ENCODE peak calls at places on chromosome 11, in five cellular contexts. B is Peyer's patch, K is left ventricle myocardium inferior, E is body of pancreas, V is fibroblast of lung. W is an unnamed sample.

GRCh38 chr11:133894956-133895549 is 49.7 kb upstream of the SPATA19 start:
- DNase-seq in B (no peak), K (no peak), E (no peak), V (peak; percentile 29), W (no peak)

GRCh38 chr11:34238533-34238932 is 119.3 kb downstream of the ABTB2 start:
- DNase-seq in B (no peak), K (no peak), E (no peak), V (peak; percentile 36), W (no peak)

GRCh38 chr11:68843703-68844312 is 2.1 kb upstream of the CPT1A start:
- DNase-seq in B (peak; percentile 95), K (peak; percentile 87), E (peak; percentile 95), V (peak; percentile 48), W (no peak)

GRCh38 chr11:105244157-105244820 is 104.7 kb upstream of the CARD18 start:
- DNase-seq in B (no peak), K (no peak), E (peak; percentile 7), V (peak; percentile 96), W (peak; percentile 87)

GRCh38 chr11:130451261-130452019 is 3.0 kb downstream of the ADAMTS15 start:
- DNase-seq in B (no peak), K (peak; percentile 57), E (no peak), V (peak; percentile 73), W (no peak)

GRCh38 chr11:33211588-33211987 is 45.6 kb upstream of the HIPK3 start:
- DNase-seq in B (no peak), K (no peak), E (no peak), V (no peak), W (no peak)

GRCh38 chr11:113372317-113372716 is 15.3 kb upstream of the ANKK1 start:
- DNase-seq in B (no peak), K (no peak), E (no peak), V (no peak), W (no peak)

GRCh38 chr11:74953448-74953847 is 4.4 kb downstream of the SPCS2 start:
- DNase-seq in B (no peak), K (no peak), E (no peak), V (no peak), W (no peak)

GRCh38 chr11:71139516-71140205 is 112.7 kb downstream of the SHANK2 start:
- DNase-seq in B (no peak), K (peak; percentile 63), E (peak; percentile 93), V (peak; percentile 5), W (no peak)

GRCh38 chr11:60288531-60288930 is 8.1 kb downstream of the MS4A4A start:
- DNase-seq in B (no peak), K (no peak), E (no peak), V (no peak), W (no peak)

GRCh38 chr11:88553204-88553603 is 215.7 kb upstream of the CTSC start:
- DNase-seq in B (no peak), K (no peak), E (no peak), V (peak; percentile 42), W (no peak)

GRCh38 chr11:94754819-94755218 is 13.3 kb upstream of the AMOTL1 start:
- DNase-seq in B (no peak), K (no peak), E (no peak), V (no peak), W (no peak)

GRCh38 chr11:9701799-9702198 is 37.9 kb downstream of the SWAP70 start:
- DNase-seq in B (no peak), K (no peak), E (no peak), V (no peak), W (no peak)

GRCh38 chr11:104333977-104334376 is 170.0 kb upstream of the PDGFD start:
- DNase-seq in B (no peak), K (no peak), E (no peak), V (no peak), W (no peak)

GRCh38 chr11:12461516-12461915 is 84.1 kb downstream of the PARVA start:
- DNase-seq in B (no peak), K (no peak), E (no peak), V (no peak), W (no peak)

GRCh38 chr11:46890665-46891064 is 27.7 kb downstream of the LRP4 start:
- DNase-seq in B (no peak), K (no peak), E (no peak), V (peak; percentile 16), W (no peak)

GRCh38 chr11:69460540-69461257 is 20.8 kb upstream of the LINC01488 start:
- DNase-seq in B (no peak), K (no peak), E (no peak), V (peak; percentile 96), W (no peak)

GRCh38 chr11:133619973-133620372 is 87.7 kb upstream of the OPCML start:
- DNase-seq in B (no peak), K (no peak), E (no peak), V (no peak), W (no peak)

GRCh38 chr11:701741-702513 is 4.1 kb upstream of the EPS8L2 start:
- DNase-seq in B (no peak), K (no peak), E (no peak), V (no peak), W (no peak)

GRCh38 chr11:40280161-40281054 is 1179.0 kb downstream of the LRRC4C start:
- DNase-seq in B (no peak), K (peak; percentile 18), E (peak; percentile 7), V (no peak), W (no peak)

GRCh38 chr11:41382927-41383326 is 76.5 kb downstream of the LRRC4C start:
- DNase-seq in B (no peak), K (no peak), E (no peak), V (peak; percentile 82), W (peak; percentile 25)

GRCh38 chr11:38791346-38791961 is 2193.4 kb upstream of the RAG2 start:
- DNase-seq in B (peak; percentile 49), K (no peak), E (peak; percentile 34), V (peak; percentile 61), W (peak; percentile 16)

GRCh38 chr11:34719303-34719848 is 98.5 kb downstream of the EHF start:
- DNase-seq in B (no peak), K (no peak), E (no peak), V (peak; percentile 2), W (no peak)

GRCh38 chr11:38693306-38693705 is 2095.3 kb upstream of the RAG2 start:
- DNase-seq in B (no peak), K (no peak), E (no peak), V (no peak), W (no peak)

GRCh38 chr11:60003729-60004128 is 13.3 kb upstream of the OOSP4B start:
- DNase-seq in B (no peak), K (no peak), E (no peak), V (no peak), W (no peak)

GRCh38 chr11:114075891-114076441 is 16.5 kb downstream of the ZBTB16 start:
- DNase-seq in B (peak; percentile 64), K (no peak), E (no peak), V (peak; percentile 12), W (no peak)

GRCh38 chr11:63871962-63872832 is 33.3 kb downstream of the MARK2 start:
- DNase-seq in B (peak; percentile 90), K (peak; percentile 75), E (peak; percentile 90), V (peak; percentile 92), W (peak; percentile 82)

GRCh38 chr11:69880803-69881445 is 61.7 kb upstream of the FGF3 start:
- DNase-seq in B (no peak), K (peak; percentile 5), E (no peak), V (no peak), W (no peak)

GRCh38 chr11:85875505-85875904 is 20.3 kb downstream of the CCDC83 start:
- DNase-seq in B (no peak), K (no peak), E (no peak), V (peak; percentile 73), W (no peak)

GRCh38 chr11:79440451-79441158 is at the start of gene TENM4:
- DNase-seq in B (peak; percentile 83), K (peak; percentile 59), E (peak; percentile 50), V (peak; percentile 95), W (peak; percentile 76)

GRCh38 chr11:1907955-1908354 is 11.5 kb upstream of the TNNT3 start:
- DNase-seq in B (no peak), K (no peak), E (no peak), V (no peak), W (no peak)

GRCh38 chr11:43738600-43739409 is 58.3 kb downstream of the HSD17B12 start:
- DNase-seq in B (no peak), K (no peak), E (peak; percentile 34), V (peak; percentile 89), W (peak; percentile 48)

GRCh38 chr11:13965337-13965736 is 2.8 kb downstream of the SPON1 start:
- DNase-seq in B (peak; percentile 84), K (no peak), E (no peak), V (no peak), W (no peak)

DNA sequence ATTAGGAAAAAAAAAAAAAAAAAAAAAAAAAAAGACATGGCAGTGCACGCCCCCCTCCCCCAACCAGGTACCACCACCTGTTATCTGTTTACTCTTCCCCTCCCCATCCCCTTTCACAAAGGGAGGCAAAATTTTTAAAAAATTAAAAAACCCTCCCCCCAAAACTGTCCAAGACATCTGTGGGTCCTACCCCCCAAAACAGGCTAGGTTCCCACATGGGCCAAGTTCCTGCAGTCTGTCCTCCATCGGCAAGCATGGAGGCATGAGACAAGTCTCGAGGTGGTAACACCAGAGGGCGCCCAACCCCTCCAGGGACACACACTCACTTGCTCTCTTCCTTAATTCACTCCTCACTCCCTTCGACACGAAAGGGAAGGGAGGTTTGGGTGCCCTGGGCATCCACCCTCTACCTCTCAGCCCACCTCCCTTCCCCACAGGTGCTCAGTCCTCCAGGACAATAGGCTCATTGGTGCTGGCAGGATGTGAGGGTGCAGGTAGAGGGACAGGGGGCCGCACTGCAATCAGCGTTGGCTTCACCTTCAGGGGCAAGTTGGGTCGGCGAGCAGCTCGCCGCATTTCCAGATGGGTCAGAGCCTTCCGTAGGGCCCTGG is 2.2 kb upstream of the TUT1 start:
- DNase-seq in B (peak; percentile 93), K (peak; percentile 79), E (peak; percentile 86), V (peak; percentile 66), W (no peak)
- TF ChIP-seq CTCF in B (peak; percentile 66), K (peak; percentile 63), E (peak; percentile 33), V (peak; percentile 66), W (peak; percentile 69)

DNA sequence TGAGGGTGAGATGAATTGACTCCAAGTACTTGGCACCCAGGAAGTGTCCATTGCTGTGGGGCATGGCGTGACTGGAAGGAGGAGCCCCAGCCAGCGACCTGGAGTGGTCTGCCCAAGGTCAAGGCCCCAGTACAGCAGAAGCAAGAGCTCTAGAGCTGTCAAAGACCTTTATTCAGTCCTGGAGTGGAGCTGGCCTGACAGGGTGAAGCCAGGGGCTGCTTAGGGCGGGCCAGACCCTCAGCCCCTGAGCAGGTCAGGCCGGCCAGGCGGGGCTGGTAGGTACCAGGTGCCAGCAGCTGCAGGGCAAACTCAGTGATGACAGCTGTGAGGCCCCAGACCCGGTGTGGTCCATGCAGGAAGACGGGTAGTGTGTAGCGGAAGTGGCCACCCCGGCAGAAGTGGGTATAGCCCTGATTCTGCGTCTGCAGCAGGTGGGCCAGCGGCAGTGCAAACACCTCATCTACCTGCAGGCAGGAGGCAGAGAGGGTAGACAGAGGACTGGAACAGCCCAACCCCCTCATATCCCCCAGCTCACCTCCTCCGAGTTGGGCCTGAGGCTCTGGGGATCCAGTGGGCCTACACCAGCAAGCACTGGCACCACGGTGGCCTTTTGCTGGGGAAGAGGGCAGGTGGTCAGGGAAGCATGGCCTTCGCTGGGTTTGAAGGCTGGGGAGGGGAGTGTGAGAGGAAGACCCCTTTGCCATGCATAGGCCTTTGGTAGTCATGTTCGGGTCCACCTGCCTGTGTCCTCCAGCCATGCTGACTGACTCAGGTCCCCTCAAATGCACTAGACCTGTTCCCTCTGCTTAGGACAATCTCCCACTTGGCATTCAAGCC is 1.7 kb downstream of the NUDT8 start:
- DNase-seq in B (peak; percentile 44), K (no peak), E (no peak), V (no peak), W (no peak)
- H3K4me3 ChIP-seq in B (no peak overlapping the region), K (peak overlapping the region; percentile 74), E (no peak overlapping the region), V (no peak overlapping the region), W (no peak overlapping the region)

GRCh38 chr11:77396911-77397310 is 77.0 kb downstream of the PAK1 start:
- DNase-seq in B (no peak), K (no peak), E (no peak), V (no peak), W (no peak)
- H3K27me3 ChIP-seq in B (no peaks in the 10 kb centered on the region), K (no peaks in the 10 kb centered on the region), E (no peaks in the 10 kb centered on the region), V (no peaks in the 10 kb centered on the region), W (no peaks in the 10 kb centered on the region)

GRCh38 chr11:62392944-62393628 is 25.7 kb upstream of the SCGB1A1 start:
- DNase-seq in B (no peak), K (no peak), E (no peak), V (no peak), W (no peak)
- TF ChIP-seq CTCF in B (no peak), K (no peak), E (no peak), V (no peak), W (peak; percentile 33)

W was measured in kidney epithelial cell.